ENCODE peak calls at places on chromosomes 7 and 10, in nine cellular contexts. L is prostate gland, S is neural progenitor cell, X is adrenal gland, O is A673, B is upper lobe of right lung, A is PC-3, R is aorta, Q is stomach. Y is an unnamed sample.
A peak's percentile ranks its signal among the peaks of the same experiment; 100 is the strongest.

GRCh38 chr10:96072673-96073072 is 29.3 kb downstream of the CCNJ start:
- DNase-seq in L (no peak), S (no peak), X (no peak), O (no peak), B (no peak), A (no peak), R (no peak), Q (no peak), Y (no peak)

GRCh38 chr10:22573820-22574569 is 140.4 kb downstream of the PIP4K2A start:
- DNase-seq in L (no peak), S (peak; percentile 25), X (peak; percentile 41), O (peak; percentile 54), B (no peak), A (peak; percentile 44), R (no peak), Q (no peak), Y (peak; percentile 9)

GRCh38 chr10:132836832-132837540 is 51.0 kb upstream of the NKX6-2 start:
- DNase-seq in L (no peak), S (peak; percentile 80), X (peak; percentile 35), O (peak; percentile 45), B (peak; percentile 66), A (peak; percentile 41), R (peak; percentile 38), Q (peak; percentile 50), Y (peak; percentile 65)

GRCh38 chr7:130349911-130350782 is 5.5 kb downstream of the CPA5 start:
- DNase-seq in L (no peak), S (peak; percentile 47), X (no peak), O (no peak), B (no peak), A (no peak), R (no peak), Q (no peak), Y (peak; percentile 88)

GRCh38 chr10:132521466-132522102 is 16.0 kb upstream of the INPP5A start:
- DNase-seq in L (no peak), S (no peak), X (peak; percentile 20), O (no peak), B (no peak), A (no peak), R (peak; percentile 38), Q (no peak), Y (no peak)

GRCh38 chr7:115097175-115097671 is 175.3 kb downstream of the MDFIC start:
- DNase-seq in L (no peak), S (no peak), X (no peak), O (peak; percentile 60), B (no peak), A (peak; percentile 79), R (no peak), Q (no peak), Y (peak; percentile 91)

GRCh38 chr7:302054-302992 is 12.4 kb downstream of the FOXL3 start:
- DNase-seq in L (no peak), S (no peak), X (no peak), O (no peak), B (peak; percentile 48), A (no peak), R (no peak), Q (no peak), Y (no peak)

GRCh38 chr10:56319386-56319785 is 41.7 kb downstream of the ZWINT start:
- DNase-seq in L (no peak), S (no peak), X (no peak), O (no peak), B (no peak), A (peak; percentile 97), R (no peak), Q (no peak), Y (no peak)

GRCh38 chr10:71092812-71093391 is 119.5 kb upstream of the UNC5B start:
- DNase-seq in L (peak; percentile 21), S (peak; percentile 39), X (no peak), O (no peak), B (peak; percentile 31), A (no peak), R (no peak), Q (peak; percentile 17), Y (no peak)

GRCh38 chr10:60114765-60115586 is 208.6 kb upstream of the CCDC6 start:
- DNase-seq in L (no peak), S (peak; percentile 74), X (no peak), O (peak; percentile 72), B (no peak), A (peak; percentile 96), R (no peak), Q (no peak), Y (peak; percentile 67)

GRCh38 chr7:122248472-122248871 is 56.1 kb downstream of the FEZF1 start:
- DNase-seq in L (no peak), S (no peak), X (no peak), O (no peak), B (no peak), A (peak; percentile 57), R (no peak), Q (no peak), Y (no peak)

GRCh38 chr7:34675749-34676374 is 17.8 kb downstream of the NPSR1 start:
- DNase-seq in L (no peak), S (peak; percentile 60), X (peak; percentile 38), O (peak; percentile 47), B (no peak), A (peak; percentile 49), R (no peak), Q (no peak), Y (peak; percentile 51)

GRCh38 chr10:80896076-80896475 is 358.4 kb downstream of the SH2D4B start:
- DNase-seq in L (no peak), S (no peak), X (no peak), O (no peak), B (no peak), A (no peak), R (no peak), Q (no peak), Y (no peak)

GRCh38 chr10:45420453-45421192 is 46.6 kb downstream of the ALOX5 start:
- DNase-seq in L (peak; percentile 73), S (no peak), X (peak; percentile 86), O (peak; percentile 48), B (peak; percentile 86), A (peak; percentile 88), R (peak; percentile 86), Q (peak; percentile 94), Y (peak; percentile 58)

GRCh38 chr10:19730071-19730470 is 86.2 kb upstream of the PLXDC2 start:
- DNase-seq in L (no peak), S (no peak), X (no peak), O (peak; percentile 37), B (no peak), A (peak; percentile 28), R (no peak), Q (no peak), Y (no peak)

GRCh38 chr7:138886501-138886917 is 88.5 kb upstream of the ATP6V0A4 start:
- DNase-seq in L (peak; percentile 33), S (peak; percentile 39), X (peak; percentile 53), O (peak; percentile 84), B (no peak), A (peak; percentile 88), R (no peak), Q (no peak), Y (peak; percentile 49)

GRCh38 chr10:18400201-18400910 is 251.0 kb downstream of the NSUN6 start:
- DNase-seq in L (no peak), S (peak; percentile 44), X (peak; percentile 71), O (no peak), B (no peak), A (no peak), R (no peak), Q (no peak), Y (peak; percentile 1)

GRCh38 chr10:92082583-92083280 is 159.2 kb downstream of the BTAF1 start:
- DNase-seq in L (no peak), S (no peak), X (no peak), O (no peak), B (no peak), A (no peak), R (no peak), Q (no peak), Y (no peak)

GRCh38 chr7:116548506-116548905 is 23.7 kb downstream of the CAV1 start:
- DNase-seq in L (no peak), S (no peak), X (no peak), O (no peak), B (no peak), A (no peak), R (no peak), Q (no peak), Y (no peak)

GRCh38 chr10:17257466-17258321 is 29.7 kb downstream of the VIM start:
- DNase-seq in L (peak; percentile 62), S (peak; percentile 81), X (peak; percentile 74), O (peak; percentile 86), B (no peak), A (peak; percentile 63), R (no peak), Q (peak; percentile 36), Y (peak; percentile 51)

GRCh38 chr7:70944516-70944915 is 187.4 kb upstream of the GALNT17 start:
- DNase-seq in L (no peak), S (no peak), X (no peak), O (no peak), B (no peak), A (no peak), R (no peak), Q (no peak), Y (no peak)

GRCh38 chr7:66157060-66157459 is 42.4 kb downstream of the CRCP start:
- DNase-seq in L (no peak), S (no peak), X (no peak), O (no peak), B (no peak), A (no peak), R (no peak), Q (no peak), Y (no peak)
- H3K36me3 ChIP-seq in L (no peaks in the 10 kb centered on the region), S (peaks cover 3% of the 10 kb centered on the region), X (peaks cover 41% of the 10 kb centered on the region), O (peaks cover 58% of the 10 kb centered on the region), B (peaks cover 40% of the 10 kb centered on the region), A (peaks cover 29% of the 10 kb centered on the region), R (peaks cover 5% of the 10 kb centered on the region), Q (peaks cover 75% of the 10 kb centered on the region), Y (peaks cover 62% of the 10 kb centered on the region)

GRCh38 chr7:154913645-154914579 is 89.0 kb downstream of the PAXIP1 start:
- DNase-seq in L (peak; percentile 83), S (peak; percentile 85), X (peak; percentile 92), O (peak; percentile 68), B (peak; percentile 94), A (peak; percentile 78), R (peak; percentile 89), Q (peak; percentile 95), Y (peak; percentile 78)
- H3K4me3 ChIP-seq in L (no peak overlapping the region), S (peak overlapping the region; percentile 23), X (no peak overlapping the region), O (no peak overlapping the region), B (peak overlapping the region; percentile 44), A (no peak overlapping the region), R (no peak overlapping the region), Q (peak overlapping the region; percentile 44), Y (no peak overlapping the region)

DNA sequence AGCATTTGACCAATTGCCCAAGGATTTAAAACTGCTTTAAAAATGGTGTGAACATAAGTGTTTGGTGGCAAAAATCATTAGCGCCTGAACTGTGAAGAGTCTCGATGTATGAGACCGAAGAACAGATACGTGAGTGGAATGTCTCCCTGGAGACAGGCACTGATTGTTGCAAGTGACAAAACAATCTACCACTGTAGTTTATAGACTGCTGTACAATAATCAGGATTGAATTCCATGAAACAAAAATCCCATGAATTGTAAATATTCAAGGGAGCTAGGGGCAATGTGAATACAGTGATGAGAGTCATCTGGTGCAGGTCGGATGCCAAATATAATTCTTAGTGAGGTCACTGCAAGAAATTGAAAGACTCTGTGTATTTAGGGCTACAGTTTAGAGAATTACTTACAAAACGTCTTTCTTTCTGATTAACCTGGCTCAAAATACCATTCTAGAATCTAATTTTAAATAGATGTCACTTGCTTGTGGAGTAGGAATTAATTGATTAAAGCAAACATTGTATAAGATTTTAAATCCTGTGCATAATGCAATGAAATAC is 594.4 kb upstream of the VSTM2A start:
- DNase-seq in L (no peak), S (no peak), X (no peak), O (no peak), B (no peak), A (no peak), R (no peak), Q (no peak), Y (no peak)
- H3K27ac ChIP-seq in L (no peak overlapping the region), S (no peak overlapping the region), X (no peak overlapping the region), O (no peak overlapping the region), B (no peak overlapping the region), A (no peak overlapping the region), R (no peak overlapping the region), Q (no peak overlapping the region), Y (no peak overlapping the region)

GRCh38 chr7:23336799-23337283 is 37.7 kb downstream of the MALSU1 start:
- DNase-seq in L (no peak), S (no peak), X (no peak), O (no peak), B (no peak), A (no peak), R (no peak), Q (no peak), Y (no peak)
- H3K36me3 ChIP-seq in L (no peaks in the 10 kb centered on the region), S (peaks cover 52% of the 10 kb centered on the region), X (no peaks in the 10 kb centered on the region), O (peaks cover 61% of the 10 kb centered on the region), B (no peaks in the 10 kb centered on the region), A (peaks cover 15% of the 10 kb centered on the region), R (no peaks in the 10 kb centered on the region), Q (no peaks in the 10 kb centered on the region), Y (peaks cover 86% of the 10 kb centered on the region)

Y was measured in SJCRH30.